ENCODE peak calls at places on chromosomes 2 and 18, in six cellular contexts. G is cardiac fibroblast; D is HFF-Myc; F is mucosa of gallbladder; O is activated CD4-positive, alpha-beta T cell treated with anti-CD3 and anti-CD28 coated beads for 24 hours; Z is activated CD8-positive, alpha-beta memory T cell treated with anti-CD3 and anti-CD28 coated beads for 1 hour. N is an unnamed sample.
A peak's percentile ranks its signal among the peaks of the same experiment; 100 is the strongest.

GRCh38 chr18:76657911-76658475 is 163.0 kb upstream of the ZNF516 start:
- DNase-seq in O (no peak), Z (no peak), D (no peak), G (no peak), F (no peak), N (no peak)

GRCh38 chr2:240231838-240232244 is 91.4 kb upstream of the OTOS start:
- DNase-seq in Z (no peak), F (no peak), O (no peak), D (no peak), G (no peak), N (peak; percentile 43)

GRCh38 chr2:8515390-8515761 is 166.5 kb upstream of the ID2 start:
- DNase-seq in F (peak; percentile 57), G (no peak), Z (peak; percentile 30), O (peak; percentile 37), D (no peak), N (no peak)

GRCh38 chr2:20447437-20448245 is 767 bp downstream of the RHOB start:
- DNase-seq in F (peak; percentile 40), D (no peak), Z (no peak), O (no peak), G (peak; percentile 55), N (peak; percentile 68)

GRCh38 chr2:151775057-151775740 is 40.9 kb upstream of the NEB start:
- DNase-seq in O (no peak), G (peak; percentile 30), Z (no peak), D (no peak), F (no peak), N (no peak)

GRCh38 chr2:27802547-27802946 is 31.0 kb downstream of the MRPL33 start:
- DNase-seq in G (no peak), Z (no peak), D (no peak), F (no peak), O (no peak), N (no peak)

GRCh38 chr2:238985931-238986446 is 138.1 kb downstream of the TWIST2 start:
- DNase-seq in Z (no peak), F (no peak), O (no peak), G (no peak), D (no peak), N (no peak)

GRCh38 chr2:38192976-38193375 is 117.0 kb upstream of the CYP1B1 start:
- DNase-seq in F (no peak), D (no peak), O (no peak), Z (no peak), G (no peak), N (no peak)

GRCh38 chr2:130762031-130762909 is 6.9 kb downstream of the AMER3 start:
- DNase-seq in Z (no peak), G (no peak), D (no peak), O (no peak), F (no peak), N (no peak)

GRCh38 chr2:41116106-41116797 is 664.4 kb upstream of the SLC8A1 start:
- DNase-seq in G (no peak), F (no peak), Z (no peak), D (no peak), O (no peak), N (no peak)

GRCh38 chr2:217794133-217794986 is 208.4 kb downstream of the TNS1 start:
- DNase-seq in D (no peak), Z (no peak), O (no peak), G (no peak), F (peak; percentile 8), N (peak; percentile 56)

GRCh38 chr2:204114294-204114693 is 177.7 kb downstream of the ICOS start:
- DNase-seq in F (peak; percentile 19), Z (no peak), O (no peak), G (no peak), D (no peak), N (no peak)

GRCh38 chr2:187920511-187920910 is 366.3 kb upstream of the TFPI start:
- DNase-seq in G (no peak), D (no peak), F (no peak), Z (no peak), O (no peak), N (no peak)

GRCh38 chr18:56967032-56967431 is 179.9 kb upstream of the BOD1L2 start:
- DNase-seq in F (no peak), D (no peak), Z (no peak), G (no peak), O (no peak), N (no peak)

GRCh38 chr18:61635901-61636528 is 256.8 kb downstream of the RNF152 start:
- DNase-seq in Z (no peak), F (peak; percentile 56), O (peak; percentile 13), D (no peak), G (peak; percentile 80), N (peak; percentile 70)

GRCh38 chr18:71045331-71046065 is 756.7 kb downstream of the SOCS6 start:
- DNase-seq in O (no peak), G (peak; percentile 55), F (no peak), D (no peak), Z (no peak), N (no peak)

GRCh38 chr2:137249463-137249862 is 484.1 kb downstream of the THSD7B start:
- DNase-seq in Z (no peak), O (no peak), F (no peak), G (no peak), D (no peak), N (no peak)

GRCh38 chr2:129793326-129793955 is 186.0 kb upstream of the RAB6C start:
- DNase-seq in D (no peak), Z (no peak), G (no peak), O (no peak), F (no peak), N (peak; percentile 15)

GRCh38 chr2:55628931-55629330 is 11.5 kb upstream of the PPP4R3B start:
- DNase-seq in Z (no peak), O (no peak), G (no peak), F (no peak), D (no peak), N (no peak)

GRCh38 chr2:207448006-207448405 is 81.8 kb upstream of the CREB1 start:
- DNase-seq in O (no peak), D (no peak), G (no peak), Z (no peak), F (no peak), N (no peak)

GRCh38 chr18:71831039-71831438 is 713.1 kb downstream of the CBLN2 start:
- DNase-seq in O (no peak), Z (no peak), F (no peak), G (peak; percentile 1), D (no peak), N (no peak)

GRCh38 chr18:74596959-74597661 is 560 bp upstream of the ZNF407 start:
- DNase-seq in Z (peak; percentile 16), G (peak; percentile 83), D (no peak), O (peak; percentile 47), F (peak; percentile 56), N (peak; percentile 77)

GRCh38 chr2:70523996-70524965 is 29.3 kb downstream of the TGFA start:
- DNase-seq in G (peak; percentile 63), D (no peak), O (no peak), Z (no peak), F (peak; percentile 92), N (no peak)

GRCh38 chr2:232310189-232310588 is 68.4 kb upstream of the ALPP start:
- DNase-seq in G (no peak), O (no peak), D (no peak), Z (no peak), F (no peak), N (no peak)

N was measured in ecto neural progenitor cell.